ENCODE peak calls at places on chromosomes 7 and 10, in four cellular contexts. U, C, W and Q are unnamed samples.

GRCh38 chr7:19146699-19147098 is 1.5 kb upstream of the FERD3L start:
- DNase-seq in U (no peak), C (peak), W (no peak), Q (no peak)

GRCh38 chr7:14836571-14837189 is 65.9 kb downstream of the DGKB start:
- DNase-seq in U (no peak), C (peak), W (peak), Q (peak)

GRCh38 chr10:88991161-88991899 is 732 bp downstream of the FAS start:
- DNase-seq in U (peak), C (peak), W (peak), Q (peak)

GRCh38 chr7:155380986-155381851 is 76.7 kb upstream of the EN2 start:
- DNase-seq in U (no peak), C (no peak), W (no peak), Q (no peak)

GRCh38 chr7:102260856-102261255 is 25.8 kb upstream of the SH2B2 start:
- DNase-seq in U (no peak), C (peak), W (peak), Q (no peak)

GRCh38 chr7:136900005-136900404 is 31.6 kb downstream of the CHRM2 start:
- DNase-seq in U (no peak), C (no peak), W (no peak), Q (no peak)

GRCh38 chr10:130023454-130024230 is 59.6 kb upstream of the EBF3 start:
- DNase-seq in U (no peak), C (no peak), W (no peak), Q (no peak)

GRCh38 chr7:95104739-95105138 is 197.3 kb downstream of the PPP1R9A start:
- DNase-seq in U (no peak), C (peak), W (no peak), Q (peak)

GRCh38 chr10:116721991-116722392 is 20.4 kb downstream of the HSPA12A start:
- DNase-seq in U (no peak), C (no peak), W (no peak), Q (no peak)

GRCh38 chr7:36881206-36881605 is 156.9 kb upstream of the AOAH start:
- DNase-seq in U (no peak), C (no peak), W (no peak), Q (no peak)